ENCODE peak calls at places on chromosome 21, in five cellular contexts. J, D, E, L and G are unnamed samples.
A peak's percentile ranks its signal among the peaks of the same experiment; 100 is the strongest.

GRCh38 chr21:15495965-15496364 is 233.8 kb upstream of the USP25 start:
- DNase-seq in J (no peak), D (no peak), E (no peak), L (no peak), G (peak; percentile 45)

GRCh38 chr21:38308010-38308784 is 51.4 kb downstream of the KCNJ15 start:
- DNase-seq in J (no peak), D (no peak), E (no peak), L (no peak), G (no peak)

GRCh38 chr21:23578027-23578426 is 2029.3 kb downstream of the MRPL39 start:
- DNase-seq in J (no peak), D (no peak), E (no peak), L (no peak), G (no peak)

GRCh38 chr21:15289896-15290841 is 225.4 kb upstream of the NRIP1 start:
- DNase-seq in J (no peak), D (peak; percentile 46), E (no peak), L (no peak), G (no peak)

GRCh38 chr21:37208741-37209225 is 58.4 kb downstream of the VPS26C start:
- DNase-seq in J (no peak), D (no peak), E (no peak), L (no peak), G (no peak)

GRCh38 chr21:14215971-14216621 is at the start of gene RBM11:
- DNase-seq in J (peak; percentile 29), D (peak; percentile 92), E (peak; percentile 71), L (peak; percentile 54), G (peak; percentile 13)

GRCh38 chr21:37348664-37349063 is 17.9 kb upstream of the DYRK1A start:
- DNase-seq in J (no peak), D (no peak), E (no peak), L (no peak), G (no peak)

GRCh38 chr21:37921091-37921490 is 4.8 kb upstream of the KCNJ6 start:
- DNase-seq in J (no peak), D (no peak), E (no peak), L (no peak), G (no peak)

GRCh38 chr21:27495836-27496235 is 528.9 kb upstream of the ADAMTS5 start:
- DNase-seq in J (no peak), D (no peak), E (no peak), L (no peak), G (no peak)

GRCh38 chr21:19322360-19322759 is 918.8 kb upstream of the TMPRSS15 start:
- DNase-seq in J (no peak), D (no peak), E (no peak), L (no peak), G (no peak)

GRCh38 chr21:43919871-43920801 is 55.1 kb downstream of the AGPAT3 start:
- DNase-seq in J (no peak), D (no peak), E (no peak), L (no peak), G (no peak)

GRCh38 chr21:34073749-34074282 is 438 bp downstream of the MRPS6 start:
- DNase-seq in J (peak; percentile 20), D (peak; percentile 56), E (no peak), L (peak; percentile 15), G (no peak)

GRCh38 chr21:44892536-44893277 is 19.2 kb upstream of the PTTG1IP start:
- DNase-seq in J (peak; percentile 53), D (peak; percentile 62), E (peak; percentile 76), L (no peak), G (no peak)

GRCh38 chr21:34129971-34130597 is 56.7 kb downstream of the MRPS6 start:
- DNase-seq in J (no peak), D (peak; percentile 57), E (no peak), L (no peak), G (no peak)

GRCh38 chr21:17051054-17051453 is 461.8 kb upstream of the CXADR start:
- DNase-seq in J (no peak), D (peak; percentile 9), E (no peak), L (no peak), G (peak; percentile 13)

GRCh38 chr21:41365377-41366107 is 3.7 kb downstream of the MX2 start:
- DNase-seq in J (no peak), D (no peak), E (no peak), L (no peak), G (no peak)

GRCh38 chr21:41361786-41362604 is at the start of gene MX2:
- DNase-seq in J (peak; percentile 70), D (no peak), E (peak; percentile 92), L (peak; percentile 35), G (peak; percentile 61)

GRCh38 chr21:41362605-41363369 is 960 bp downstream of the MX2 start:
- DNase-seq in J (no peak), D (no peak), E (no peak), L (no peak), G (no peak)

GRCh38 chr21:41363370-41364270 is 1.8 kb downstream of the MX2 start:
- DNase-seq in J (no peak), D (no peak), E (no peak), L (no peak), G (no peak)

DNA sequence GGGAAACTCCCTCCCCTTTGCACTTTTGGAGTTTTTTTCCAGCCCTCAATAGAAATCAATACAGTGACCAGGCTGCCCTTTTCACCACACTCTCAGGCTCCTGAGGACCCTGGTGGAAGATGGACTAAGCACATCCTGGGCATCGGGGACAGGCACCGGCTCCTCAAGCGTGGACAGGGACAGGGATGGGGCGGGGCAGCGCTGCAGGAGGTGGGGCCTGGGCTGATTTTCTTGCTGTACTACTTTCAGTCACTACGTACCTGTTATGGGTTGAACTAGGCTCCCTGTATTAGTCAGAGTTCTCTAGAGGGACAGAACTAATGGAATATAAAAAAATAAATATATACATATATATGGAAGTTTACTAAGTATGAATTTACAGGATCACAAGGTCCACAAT is 2.5 kb downstream of the MX2 start:
- DNase-seq in J (no peak), D (no peak), E (no peak), L (no peak), G (no peak)
- H3K27ac ChIP-seq in J (peak overlapping the region; percentile 99), D (no peak overlapping the region), E (peak overlapping the region; percentile 30), L (no peak overlapping the region), G (no peak overlapping the region)

DNA sequence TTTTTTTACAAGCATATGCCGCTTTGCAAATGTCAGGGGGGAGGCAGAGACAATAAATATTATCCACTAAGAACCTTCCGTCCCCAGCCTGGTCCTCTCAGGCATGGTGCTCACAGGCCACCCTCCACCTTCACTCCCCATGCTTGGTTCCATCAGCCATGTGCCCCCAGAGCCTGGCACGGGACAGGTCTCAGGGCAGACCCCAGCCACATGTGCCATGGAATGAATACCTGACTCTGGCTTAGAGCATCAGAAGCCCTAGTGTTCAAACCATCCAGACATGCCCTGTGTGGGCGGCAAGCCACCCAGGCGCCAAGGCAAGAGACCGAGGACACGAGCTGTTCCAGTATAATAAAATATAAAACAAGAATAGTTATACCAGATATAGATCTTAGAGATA is 5.4 kb downstream of the LSS start:
- DNase-seq in J (no peak), D (no peak), E (no peak), L (no peak), G (no peak)
- H3K27ac ChIP-seq in J (no peak overlapping the region), D (no peak overlapping the region), E (no peak overlapping the region), L (peak overlapping the region; percentile 11), G (no peak overlapping the region)

GRCh38 chr21:42463861-42464515 is 32.0 kb downstream of the RSPH1 start:
- DNase-seq in J (peak; percentile 60), D (no peak), E (peak; percentile 62), L (peak; percentile 62), G (peak; percentile 26)

GRCh38 chr21:42461185-42461520 is 34.9 kb downstream of the RSPH1 start:
- DNase-seq in J (no peak), D (no peak), E (no peak), L (no peak), G (no peak)

GRCh38 chr21:42460391-42461184 is 35.4 kb downstream of the RSPH1 start:
- DNase-seq in J (no peak), D (no peak), E (peak; percentile 67), L (no peak), G (no peak)

GRCh38 chr21:42459583-42460215 is 36.3 kb downstream of the RSPH1 start:
- DNase-seq in J (no peak), D (no peak), E (no peak), L (no peak), G (no peak)

DNA sequence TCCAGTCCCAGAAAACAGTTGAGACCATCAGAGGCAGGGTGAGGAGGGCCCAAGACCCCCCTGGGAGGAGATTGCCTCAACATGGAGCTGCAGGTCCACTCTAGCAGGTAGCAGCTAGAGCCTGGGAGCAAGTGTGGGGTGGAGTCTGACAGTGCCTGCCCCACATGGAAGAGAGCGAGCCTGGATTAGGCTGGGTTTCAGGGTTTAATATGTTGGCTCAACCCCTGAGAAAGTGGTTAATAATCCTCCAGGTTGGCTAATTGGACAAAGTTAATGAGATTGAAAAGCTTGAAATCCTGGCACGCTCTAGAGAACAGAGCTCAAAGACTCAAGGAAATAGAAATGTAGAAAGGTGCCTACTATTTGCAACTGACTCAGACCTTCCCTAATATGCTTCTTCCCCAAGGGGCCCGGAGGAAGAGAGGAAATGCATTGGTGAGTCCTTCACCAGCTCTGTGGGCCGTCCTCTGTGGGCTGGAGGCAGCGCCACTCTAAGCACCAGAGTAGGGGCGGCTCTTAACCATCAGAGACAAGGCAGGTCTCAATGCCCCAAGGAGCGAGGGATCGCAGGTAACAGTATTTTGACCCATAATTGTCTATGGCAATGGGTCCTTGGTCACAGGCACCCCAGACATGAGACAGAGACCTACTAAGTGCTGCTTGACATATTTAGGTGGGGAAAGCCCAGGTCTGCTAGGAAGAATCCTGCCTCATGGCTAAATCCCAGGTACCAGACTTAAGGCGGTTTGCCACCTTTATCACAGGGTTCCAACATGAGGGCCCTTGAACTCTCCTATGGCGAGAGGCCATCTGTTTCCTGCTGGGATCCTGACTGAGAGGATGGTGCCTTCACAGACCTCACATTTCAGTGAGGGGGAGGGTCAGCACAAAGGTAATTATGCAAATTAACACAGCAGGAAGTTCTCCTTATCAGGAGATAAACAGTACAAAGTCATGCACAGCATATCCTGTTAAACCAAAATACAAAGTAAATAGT is 33.8 kb downstream of the RSPH1 start:
- DNase-seq in J (no peak), D (no peak), E (no peak), L (no peak), G (no peak)
- H3K27ac ChIP-seq in J (no peak overlapping the region), D (no peak overlapping the region), E (no peak overlapping the region), L (no peak overlapping the region), G (no peak overlapping the region)

GRCh38 chr21:42655797-42656770 is 2.7 kb downstream of the PDE9A start:
- DNase-seq in J (no peak), D (no peak), E (no peak), L (no peak), G (no peak)
- H3K27ac ChIP-seq in J (no peak overlapping the region), D (no peak overlapping the region), E (no peak overlapping the region), L (no peak overlapping the region), G (no peak overlapping the region)